ENCODE peak calls at places on chromosomes 1 and 21, in five cellular contexts. O, M, U, W and J are unnamed samples.

GRCh38 chr1:7302126-7302525 is 469.0 kb upstream of the VAMP3 start:
- DNase-seq in O (no peak), M (no peak), U (no peak), W (no peak), J (no peak)

GRCh38 chr1:217617120-217617519 is 13.8 kb downstream of the GPATCH2 start:
- DNase-seq in O (no peak), M (no peak), U (peak; percentile 26), W (no peak), J (no peak)

GRCh38 chr1:226975909-226976670 is 36.0 kb downstream of the COQ8A start:
- DNase-seq in O (no peak), M (no peak), U (no peak), W (no peak), J (no peak)

GRCh38 chr21:44432841-44433790 is 22.2 kb upstream of the LRRC3 start:
- DNase-seq in O (no peak), M (no peak), U (no peak), W (no peak), J (no peak)

GRCh38 chr1:206557636-206558473 is 50.5 kb downstream of the RASSF5 start:
- DNase-seq in O (peak; percentile 48), M (peak; percentile 63), U (peak; percentile 84), W (no peak), J (no peak)

GRCh38 chr1:26031903-26032220 is 10.3 kb downstream of the EXTL1 start:
- DNase-seq in O (no peak), M (no peak), U (no peak), W (no peak), J (no peak)

GRCh38 chr1:215083408-215083961 is 948 bp downstream of the KCNK2 start:
- DNase-seq in O (no peak), M (no peak), U (no peak), W (no peak), J (peak; percentile 6)

GRCh38 chr1:58858344-58858673 is 74.5 kb upstream of the JUN start:
- DNase-seq in O (no peak), M (peak; percentile 64), U (no peak), W (no peak), J (no peak)

GRCh38 chr1:3501437-3501836 is 47.0 kb downstream of the ARHGEF16 start:
- DNase-seq in O (no peak), M (no peak), U (no peak), W (no peak), J (no peak)

GRCh38 chr1:66381626-66382275 is 152.2 kb upstream of the SGIP1 start:
- DNase-seq in O (no peak), M (no peak), U (no peak), W (no peak), J (no peak)

GRCh38 chr1:23742670-23743286 is 493 bp upstream of the ELOA start:
- DNase-seq in O (no peak), M (no peak), U (no peak), W (no peak), J (peak; percentile 33)

GRCh38 chr1:31507221-31507620 is 69.1 kb upstream of the TINAGL1 start:
- DNase-seq in O (no peak), M (no peak), U (no peak), W (no peak), J (no peak)

DNA sequence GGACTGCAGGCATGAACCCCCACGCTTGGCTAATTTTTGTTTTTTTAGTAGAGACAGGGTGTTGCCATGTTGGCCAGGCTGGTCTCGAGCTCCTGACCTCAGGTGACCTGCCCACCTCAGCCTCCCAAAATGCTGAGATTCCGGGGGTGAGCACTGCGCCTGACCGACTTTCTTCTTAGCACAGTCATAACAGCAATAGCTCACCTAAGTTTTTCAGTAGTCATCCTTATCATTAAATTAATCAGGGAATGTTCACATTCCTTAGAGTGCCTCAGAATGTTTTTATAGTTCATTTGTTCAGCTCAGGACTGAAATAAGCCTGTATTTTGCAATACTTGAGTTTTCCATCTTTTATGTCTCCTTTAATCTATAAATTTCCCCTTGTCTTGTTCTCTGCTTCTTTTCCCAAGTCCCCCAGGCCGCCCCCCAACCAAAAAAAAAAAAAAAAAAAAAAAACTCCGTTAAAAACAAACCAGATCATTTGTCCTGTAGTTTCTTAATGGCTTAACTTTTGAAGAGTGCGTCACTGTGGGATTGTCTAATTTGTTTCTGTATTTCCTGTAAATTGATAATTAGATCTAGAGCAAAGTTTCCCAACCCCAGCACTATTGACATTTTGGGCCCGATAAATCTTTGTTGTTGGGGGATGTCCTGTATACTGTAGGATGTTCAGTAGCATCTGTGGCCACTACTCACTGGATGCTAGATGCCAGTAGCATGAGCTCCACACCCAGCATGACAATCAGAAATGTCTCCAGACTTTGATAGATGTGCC is 120.7 kb downstream of the ITSN1 start:
- DNase-seq in O (no peak), M (no peak), U (no peak), W (peak; percentile 28), J (no peak)
- H3K4me3 ChIP-seq in O (no peak overlapping the region), M (no peak overlapping the region), U (no peak overlapping the region), W (no peak overlapping the region), J (no peak overlapping the region)

GRCh38 chr1:18949689-18950414 is 6.6 kb downstream of the IFFO2 start:
- DNase-seq in O (no peak), M (no peak), U (peak; percentile 35), W (no peak), J (peak; percentile 35)

GRCh38 chr1:18948048-18948912 is 8.2 kb downstream of the IFFO2 start:
- DNase-seq in O (no peak), M (no peak), U (no peak), W (no peak), J (peak; percentile 68)

GRCh38 chr1:18950415-18951026 is 6.0 kb downstream of the IFFO2 start:
- DNase-seq in O (no peak), M (no peak), U (no peak), W (no peak), J (no peak)

GRCh38 chr1:18947570-18947969 is 8.9 kb downstream of the IFFO2 start:
- DNase-seq in O (no peak), M (no peak), U (no peak), W (no peak), J (no peak)

GRCh38 chr1:18948913-18949688 is 7.4 kb downstream of the IFFO2 start:
- DNase-seq in O (peak; percentile 57), M (no peak), U (no peak), W (no peak), J (peak; percentile 34)
- TF ChIP-seq CTCF in O (no peak), M (no peak), U (no peak), W (peak; percentile 23), J (no peak)

GRCh38 chr1:32606972-32607371 is 43.4 kb downstream of the ZBTB8OS start:
- DNase-seq in O (no peak), M (no peak), U (no peak), W (no peak), J (no peak)
- H3K4me3 ChIP-seq in O (no peak overlapping the region), M (no peak overlapping the region), U (no peak overlapping the region), W (no peak overlapping the region), J (no peak overlapping the region)

GRCh38 chr1:173768206-173768605 is 53.4 kb downstream of the KLHL20 start:
- DNase-seq in O (no peak), M (no peak), U (no peak), W (no peak), J (no peak)
- TF ChIP-seq CTCF in O (no peak), M (no peak), U (no peak), W (no peak), J (no peak)

GRCh38 chr1:170586942-170587593 is 55.1 kb downstream of the GORAB start:
- DNase-seq in O (no peak), M (no peak), U (no peak), W (peak; percentile 29), J (no peak)
- H3K4me3 ChIP-seq in O (no peak overlapping the region), M (no peak overlapping the region), U (no peak overlapping the region), W (peak overlapping the region; percentile 1), J (no peak overlapping the region)

GRCh38 chr1:37458551-37458950 is 15.8 kb upstream of the ZC3H12A start:
- DNase-seq in O (no peak), M (peak; percentile 41), U (no peak), W (no peak), J (no peak)
- TF ChIP-seq CTCF in O (no peak), M (peak; percentile 65), U (no peak), W (no peak), J (no peak)

DNA sequence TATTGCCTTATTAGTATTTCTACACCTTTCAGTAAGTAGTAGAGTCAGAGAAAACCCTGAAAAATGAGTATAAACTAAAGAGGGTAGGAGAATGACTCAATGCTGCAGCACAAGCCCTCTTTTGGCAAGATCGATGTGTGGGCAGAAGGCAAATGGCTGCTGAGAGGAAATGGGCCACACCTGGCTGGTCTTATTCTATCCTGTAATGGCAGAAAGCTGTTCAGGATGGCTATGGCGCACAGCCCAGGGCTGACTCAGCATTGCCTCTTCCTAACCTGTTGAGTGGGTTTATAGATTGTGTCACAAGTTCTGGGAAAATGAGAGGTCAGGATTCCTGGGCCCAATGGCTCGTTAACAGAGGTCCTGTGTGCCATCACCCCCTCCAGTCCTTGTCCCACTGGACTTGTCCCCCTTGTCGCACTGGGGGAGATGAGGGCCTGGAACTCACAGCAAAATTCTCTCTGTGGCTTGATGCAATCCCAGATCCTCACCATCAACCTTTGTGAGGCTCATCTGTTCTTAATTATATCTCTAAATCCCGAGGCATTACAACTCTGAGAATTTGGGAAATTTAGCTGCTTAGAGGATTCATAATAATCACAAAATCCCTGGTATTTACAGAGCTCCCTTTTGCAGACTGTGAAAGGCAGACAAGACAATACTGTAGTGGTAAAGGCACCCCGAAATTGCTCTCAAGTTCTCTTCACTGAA is 13.2 kb downstream of the HMGB4 start:
- DNase-seq in O (no peak), M (no peak), U (no peak), W (peak; percentile 75), J (no peak)
- H3K4me3 ChIP-seq in O (no peak overlapping the region), M (no peak overlapping the region), U (no peak overlapping the region), W (no peak overlapping the region), J (no peak overlapping the region)

GRCh38 chr1:119822406-119822805 is 11.1 kb upstream of the REG4 start:
- DNase-seq in O (no peak), M (no peak), U (no peak), W (no peak), J (no peak)
- TF ChIP-seq CTCF in O (no peak), M (no peak), U (no peak), W (no peak), J (no peak)